ENCODE peak calls at places on chromosomes 11 and 22, in five cellular contexts. R, S, T, W and I are unnamed samples.

GRCh38 chr11:71548716-71549151 is 514 bp downstream of the KRTAP5-9 start:
- DNase-seq in R (no peak), T (no peak), W (no peak), S (no peak), I (no peak)

GRCh38 chr11:27209562-27210005 is 153.4 kb downstream of the CCDC34 start:
- DNase-seq in W (no peak), T (peak; percentile 27), R (no peak), S (no peak), I (no peak)

GRCh38 chr11:8218409-8218808 is 45.3 kb downstream of the LMO1 start:
- DNase-seq in T (no peak), S (no peak), R (no peak), W (no peak), I (no peak)

GRCh38 chr11:90908074-90908473 is 685.2 kb upstream of the CHORDC1 start:
- DNase-seq in T (no peak), S (no peak), W (no peak), R (no peak), I (no peak)

GRCh38 chr22:19292262-19293230 is 1.0 kb upstream of the CLTCL1 start:
- DNase-seq in R (peak; percentile 18), T (peak; percentile 47), W (peak; percentile 82), S (no peak), I (no peak)

GRCh38 chr11:33559567-33559966 is 141.1 kb downstream of the C11orf91 start:
- DNase-seq in S (no peak), R (no peak), W (no peak), T (no peak), I (no peak)

GRCh38 chr11:110665689-110666465 is 46.4 kb downstream of the ARHGAP20 start:
- DNase-seq in T (no peak), S (no peak), W (no peak), R (no peak), I (no peak)

GRCh38 chr22:19063581-19064353 is 58.4 kb downstream of the DGCR2 start:
- DNase-seq in R (no peak), W (peak; percentile 57), T (no peak), S (peak; percentile 40), I (no peak)

GRCh38 chr22:18103527-18104269 is 6.9 kb upstream of the TUBA8 start:
- DNase-seq in T (no peak), R (no peak), W (peak; percentile 57), S (no peak), I (no peak)

GRCh38 chr11:5910521-5910920 is 17.5 kb downstream of the OR52E5 start:
- DNase-seq in T (no peak), W (no peak), R (no peak), S (no peak), I (no peak)

GRCh38 chr22:37462983-37463382 is 23.2 kb downstream of the MFNG start:
- DNase-seq in S (no peak), R (no peak), W (no peak), T (no peak), I (no peak)

GRCh38 chr22:27919222-27919942 is at the start of gene PITPNB:
- DNase-seq in R (peak; percentile 99), S (peak; percentile 98), T (peak; percentile 97), W (peak; percentile 100), I (peak; percentile 98)

GRCh38 chr11:105611414-105611813 is 1.5 kb downstream of the GRIA4 start:
- DNase-seq in W (no peak), T (no peak), S (no peak), R (no peak), I (no peak)

GRCh38 chr22:21041937-21042336 is 3.8 kb upstream of the LRRC74B start:
- DNase-seq in S (no peak), W (no peak), T (no peak), R (no peak), I (no peak)

GRCh38 chr11:279040-279965 is 1.1 kb downstream of the NLRP6 start:
- DNase-seq in W (peak; percentile 91), T (no peak), S (peak; percentile 62), R (no peak), I (no peak)

GRCh38 chr22:26170112-26170492 is 840 bp downstream of the SEZ6L start:
- DNase-seq in R (no peak), S (peak; percentile 52), T (no peak), W (no peak), I (no peak)

GRCh38 chr11:65558785-65559509 is 788 bp upstream of the LTBP3 start:
- DNase-seq in W (peak; percentile 79), R (no peak), S (no peak), T (peak; percentile 56), I (peak; percentile 44)

GRCh38 chr11:74330065-74330858 is 18.8 kb upstream of the P4HA3 start:
- DNase-seq in R (no peak), W (no peak), T (no peak), S (no peak), I (no peak)

GRCh38 chr11:62181097-62181496 is 8.9 kb upstream of the SCGB1D1 start:
- DNase-seq in S (no peak), R (no peak), W (no peak), T (no peak), I (no peak)

GRCh38 chr22:22897036-22897435 is 9.4 kb downstream of the IGLL5 start:
- DNase-seq in R (no peak), T (no peak), S (peak; percentile 28), W (peak; percentile 31), I (no peak)

GRCh38 chr11:122723576-122723975 is 68.1 kb downstream of the UBASH3B start:
- DNase-seq in T (no peak), W (no peak), S (no peak), R (no peak), I (no peak)

GRCh38 chr22:49609207-49609876 is 218.3 kb downstream of the BRD1 start:
- DNase-seq in W (peak; percentile 67), R (no peak), S (peak; percentile 68), T (no peak), I (no peak)

GRCh38 chr11:72075109-72075508 is 5.2 kb downstream of the NUMA1 start:
- DNase-seq in T (peak; percentile 22), W (no peak), R (no peak), S (no peak), I (no peak)

GRCh38 chr11:59614277-59615131 is 1.1 kb downstream of the OSBP start:
- DNase-seq in S (no peak), T (no peak), W (no peak), R (no peak), I (no peak)

GRCh38 chr22:48459259-48459658 is 1368.4 kb downstream of the BRD1 start:
- DNase-seq in S (no peak), W (no peak), T (no peak), R (no peak), I (no peak)

GRCh38 chr11:61579398-61580291 is 1.2 kb downstream of the SYT7 start:
- DNase-seq in R (no peak), W (no peak), T (no peak), S (no peak), I (no peak)

GRCh38 chr22:26763633-26764295 is 106.4 kb downstream of the MIAT start:
- DNase-seq in T (no peak), S (no peak), W (no peak), R (no peak), I (no peak)

GRCh38 chr11:67301951-67302516 is 1.3 kb upstream of the SSH3 start:
- DNase-seq in W (peak; percentile 81), R (peak; percentile 76), S (peak; percentile 84), T (peak; percentile 64), I (peak; percentile 67)

GRCh38 chr11:84498016-84498415 is 1129.1 kb downstream of the DLG2 start:
- DNase-seq in R (no peak), W (no peak), T (no peak), S (no peak), I (no peak)

GRCh38 chr11:93904711-93905110 is 54.3 kb upstream of the VSTM5 start:
- DNase-seq in S (no peak), W (no peak), R (no peak), T (no peak), I (no peak)

GRCh38 chr22:49406047-49406650 is 421.5 kb downstream of the BRD1 start:
- DNase-seq in T (no peak), S (no peak), W (no peak), R (no peak), I (peak; percentile 8)

GRCh38 chr11:63888170-63889086 is 28.5 kb downstream of the RCOR2 start:
- DNase-seq in S (no peak), W (peak; percentile 92), T (peak; percentile 86), R (peak; percentile 84), I (peak; percentile 83)
- TF ChIP-seq POLR2A in S (no peak), W (no peak), T (peak; percentile 47), R (peak; percentile 71), I (no peak)

GRCh38 chr11:107741044-107741823 is 29.4 kb upstream of the SLN start:
- DNase-seq in W (peak; percentile 66), S (no peak), T (no peak), R (peak; percentile 13), I (no peak)
- TF ChIP-seq CTCF in W (no peak), S (no peak), T (peak; percentile 15), R (peak; percentile 71), I (peak; percentile 34)

GRCh38 chr11:77141034-77141433 is 13.0 kb downstream of the MYO7A start:
- DNase-seq in S (no peak), R (no peak), W (no peak), T (no peak), I (no peak)
- H3K4me1 ChIP-seq in S (peaks cover 6% of the 10 kb centered on the region), R (peaks cover 25% of the 10 kb centered on the region), W (no peaks in the 10 kb centered on the region), T (peaks cover 17% of the 10 kb centered on the region), I (peaks cover 12% of the 10 kb centered on the region)

DNA sequence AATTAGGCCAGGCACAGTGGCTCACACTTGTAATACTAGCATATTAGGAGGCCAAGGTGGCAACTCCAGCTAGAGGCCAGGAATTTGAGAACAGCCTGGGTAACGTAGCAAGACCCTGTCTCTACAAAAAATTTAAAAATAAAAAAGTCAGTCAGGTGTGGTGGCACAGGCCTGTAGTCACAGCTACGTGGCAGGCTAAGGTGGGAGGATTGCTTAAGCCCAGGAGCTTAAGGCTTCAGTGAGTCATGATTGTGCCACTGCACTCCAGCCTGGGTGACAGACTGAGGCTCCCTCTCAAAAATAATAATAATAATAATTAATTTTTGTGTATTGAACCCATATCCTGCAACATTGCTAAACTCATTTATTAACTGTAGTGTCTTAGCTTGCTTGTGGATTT is 15.3 kb upstream of the TRIM29 start:
- DNase-seq in T (no peak), S (no peak), W (no peak), R (no peak), I (no peak)
- TF ChIP-seq POLR2A in T (no peak), S (no peak), W (no peak), R (no peak), I (no peak)

DNA sequence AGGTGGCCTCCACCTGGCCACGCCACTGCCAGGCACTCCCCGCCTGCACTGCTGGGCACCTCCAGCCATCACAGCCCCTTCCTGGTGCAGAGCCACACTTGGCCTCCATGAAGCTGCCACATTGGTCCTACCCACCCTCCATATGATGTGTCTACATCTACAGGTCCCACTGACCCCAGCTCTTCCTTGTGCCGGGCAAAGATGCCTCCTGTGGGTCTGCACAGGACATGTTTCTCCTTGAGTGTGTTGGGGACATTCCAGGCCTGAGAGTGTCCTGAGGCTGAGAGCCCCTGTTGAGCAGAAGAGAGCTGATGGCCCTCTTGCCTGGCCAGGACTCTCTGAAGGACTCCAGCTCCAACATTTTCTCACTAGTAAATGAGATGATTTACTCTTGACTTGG is 7.5 kb downstream of the THY1 start:
- DNase-seq in S (no peak), T (no peak), R (no peak), W (no peak), I (no peak)
- TF ChIP-seq CTCF in S (no peak), T (no peak), R (no peak), W (no peak), I (no peak)

GRCh38 chr22:35633520-35633919 is 14.7 kb upstream of the APOL6 start:
- DNase-seq in W (peak; percentile 30), S (no peak), T (no peak), R (no peak), I (no peak)
- H3K4me1 ChIP-seq in W (no peaks in the 10 kb centered on the region), S (peaks cover 22% of the 10 kb centered on the region), T (peaks cover 7% of the 10 kb centered on the region), R (peaks cover 13% of the 10 kb centered on the region), I (peaks cover 20% of the 10 kb centered on the region)

GRCh38 chr11:57199330-57199729 is 17.6 kb downstream of the LRRC55 start:
- DNase-seq in S (no peak), R (no peak), T (no peak), W (no peak), I (no peak)
- TF ChIP-seq POLR2A in S (no peak), R (no peak), T (no peak), W (no peak), I (no peak)